ENCODE peak calls at places on chromosomes 11 and 22, in eight cellular contexts. A is lower leg skin, C is stomach, R is AG10803, I is brain microvascular endothelial cell, E is fibroblast of lung, W is tibial nerve, U is kidney epithelial cell. P is an unnamed sample.

GRCh38 chr22:25399649-25400151 is 164.8 kb upstream of the GRK3 start:
- DNase-seq in E (no peak), R (no peak), A (no peak), I (no peak), W (no peak), C (no peak), U (no peak), P (no peak)

GRCh38 chr11:114285599-114285998 is 10.6 kb upstream of the NNMT start:
- DNase-seq in A (no peak), U (no peak), W (no peak), R (peak; percentile 79), I (no peak), C (no peak), E (peak; percentile 77), P (no peak)

GRCh38 chr11:47152126-47152952 is 24.3 kb downstream of the ARFGAP2 start:
- DNase-seq in A (no peak), E (no peak), U (no peak), C (no peak), R (no peak), I (no peak), W (no peak), P (no peak)

GRCh38 chr22:42369250-42370041 is 62.8 kb downstream of the NFAM1 start:
- DNase-seq in E (peak; percentile 88), R (peak; percentile 83), I (peak; percentile 85), A (peak; percentile 92), W (peak; percentile 75), U (peak; percentile 58), C (peak; percentile 93), P (peak; percentile 89)

GRCh38 chr22:36913431-36914382 is at the start of gene CSF2RB:
- DNase-seq in I (no peak), U (no peak), E (no peak), C (peak; percentile 45), W (no peak), A (peak; percentile 52), R (no peak), P (no peak)

GRCh38 chr11:134987223-134987768 is 575.3 kb upstream of the B3GAT1 start:
- DNase-seq in R (no peak), U (no peak), A (no peak), E (no peak), C (no peak), I (no peak), W (no peak), P (no peak)

GRCh38 chr22:43381693-43382092 is 30.1 kb upstream of the MPPED1 start:
- DNase-seq in R (no peak), I (no peak), A (no peak), E (no peak), C (no peak), U (no peak), W (no peak), P (no peak)

GRCh38 chr11:9708544-9708943 is 44.7 kb downstream of the SWAP70 start:
- DNase-seq in R (no peak), C (no peak), W (no peak), I (no peak), E (peak; percentile 29), A (no peak), U (no peak), P (no peak)

GRCh38 chr11:3165916-3166267 is 782 bp upstream of the OSBPL5 start:
- DNase-seq in C (no peak), R (no peak), A (no peak), U (no peak), W (no peak), I (no peak), E (no peak), P (peak; percentile 68)

DNA sequence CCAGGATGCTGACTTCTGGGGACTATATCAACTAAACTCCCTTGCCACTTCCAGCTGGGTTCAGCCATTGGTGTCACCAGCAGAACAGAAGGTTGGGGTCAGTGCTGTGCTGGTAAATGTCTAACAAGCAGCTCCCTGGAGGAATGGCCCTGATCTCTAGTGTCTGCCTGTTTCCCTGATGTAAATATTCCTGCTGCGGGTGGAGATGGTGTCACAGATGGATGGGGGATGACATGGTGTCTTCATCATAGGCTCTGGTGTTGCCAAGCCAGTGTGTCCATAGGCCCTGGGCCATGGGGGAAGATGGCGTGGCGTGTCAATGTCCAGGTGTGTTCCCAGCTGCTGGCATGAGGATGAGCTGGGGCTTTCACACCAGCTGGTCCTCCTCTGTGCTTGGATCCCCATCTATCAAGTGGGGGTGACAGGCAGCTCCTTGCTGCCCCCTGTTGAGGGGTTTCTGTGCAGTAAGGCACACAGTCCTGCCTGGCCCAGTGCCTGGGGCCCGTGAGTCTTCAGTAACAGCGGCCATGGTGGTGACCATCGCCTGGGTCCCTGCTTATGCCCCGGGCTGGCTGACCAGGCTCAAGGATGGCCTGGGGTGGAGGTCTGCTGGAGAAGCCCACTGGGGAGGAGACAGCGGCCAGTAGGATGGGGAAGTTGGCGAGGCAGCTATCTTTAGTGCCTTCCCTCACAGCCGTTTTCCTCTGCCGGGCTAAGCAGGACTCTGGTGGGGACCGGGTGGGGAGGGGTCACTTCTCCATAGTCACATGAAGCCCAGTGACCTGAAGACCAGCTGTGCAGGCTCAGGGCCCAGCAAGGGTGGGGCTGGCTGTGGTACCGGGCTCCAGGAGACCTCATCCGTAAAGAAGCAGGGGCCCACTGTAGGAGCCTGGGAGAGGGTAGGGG is 12.7 kb downstream of the RPL3 start:
- DNase-seq in I (no peak), W (no peak), C (peak; percentile 51), E (no peak), U (no peak), A (peak; percentile 43), R (no peak), P (no peak)
- TF ChIP-seq CTCF in I (peak; percentile 65), W (no peak), C (no peak), E (peak; percentile 33), U (peak; percentile 47), A (no peak), R (peak; percentile 19), P (no peak)

GRCh38 chr11:73028621-73029020 is 113.5 kb downstream of the FCHSD2 start:
- DNase-seq in E (no peak), W (no peak), A (peak; percentile 21), I (no peak), U (no peak), R (no peak), C (no peak), P (no peak)
- H3K4me3 ChIP-seq in E (no peak overlapping the region), W (no peak overlapping the region), A (no peak overlapping the region), I (no peak overlapping the region), U (no peak overlapping the region), R (no peak overlapping the region), C (no peak overlapping the region), P (no peak overlapping the region)

DNA sequence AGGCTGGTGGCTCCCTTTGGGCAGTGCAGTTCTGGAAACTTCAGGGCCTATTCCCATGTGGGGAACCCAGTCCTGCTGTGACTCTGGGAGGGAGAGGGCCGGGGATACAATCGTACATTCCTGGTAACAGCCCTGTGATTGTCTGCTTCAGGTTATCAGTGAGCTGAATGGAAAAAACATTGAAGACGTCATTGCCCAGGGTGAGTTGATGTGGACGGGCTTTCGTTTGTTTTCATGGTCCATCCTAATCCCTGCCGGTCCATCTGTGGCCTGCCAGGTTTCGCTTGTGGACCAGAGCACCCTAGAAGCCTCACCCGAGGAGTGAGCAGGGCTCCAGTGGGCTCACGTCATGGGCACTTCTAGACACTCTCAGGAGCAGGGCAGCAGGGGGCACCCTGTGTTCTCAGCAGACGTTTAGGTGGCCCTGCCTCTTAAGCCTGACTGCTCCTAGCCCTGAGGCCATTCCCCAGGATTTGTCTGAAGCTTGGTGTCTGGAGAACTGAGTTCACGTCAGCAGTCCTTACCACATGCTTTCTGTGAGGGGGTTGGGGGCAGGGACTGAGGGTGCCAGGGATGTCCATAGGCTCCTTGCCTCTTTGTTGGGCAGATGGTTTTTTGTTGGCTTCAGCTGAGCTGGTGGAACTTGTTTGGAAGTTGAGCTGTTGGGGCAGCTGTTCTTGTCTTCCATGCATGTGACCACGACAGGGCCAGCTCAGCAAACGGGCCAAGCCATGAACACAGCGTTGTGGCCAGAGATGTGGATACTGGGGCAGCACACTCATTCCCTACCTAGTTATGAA is 1.9 kb downstream of the RPLP2 start:
- DNase-seq in W (no peak), A (no peak), C (no peak), I (no peak), E (no peak), R (no peak), U (no peak), P (no peak)
- TF ChIP-seq CTCF in W (no peak), A (no peak), C (no peak), I (peak; percentile 43), E (no peak), R (peak; percentile 7), U (peak; percentile 15), P (no peak)

DNA sequence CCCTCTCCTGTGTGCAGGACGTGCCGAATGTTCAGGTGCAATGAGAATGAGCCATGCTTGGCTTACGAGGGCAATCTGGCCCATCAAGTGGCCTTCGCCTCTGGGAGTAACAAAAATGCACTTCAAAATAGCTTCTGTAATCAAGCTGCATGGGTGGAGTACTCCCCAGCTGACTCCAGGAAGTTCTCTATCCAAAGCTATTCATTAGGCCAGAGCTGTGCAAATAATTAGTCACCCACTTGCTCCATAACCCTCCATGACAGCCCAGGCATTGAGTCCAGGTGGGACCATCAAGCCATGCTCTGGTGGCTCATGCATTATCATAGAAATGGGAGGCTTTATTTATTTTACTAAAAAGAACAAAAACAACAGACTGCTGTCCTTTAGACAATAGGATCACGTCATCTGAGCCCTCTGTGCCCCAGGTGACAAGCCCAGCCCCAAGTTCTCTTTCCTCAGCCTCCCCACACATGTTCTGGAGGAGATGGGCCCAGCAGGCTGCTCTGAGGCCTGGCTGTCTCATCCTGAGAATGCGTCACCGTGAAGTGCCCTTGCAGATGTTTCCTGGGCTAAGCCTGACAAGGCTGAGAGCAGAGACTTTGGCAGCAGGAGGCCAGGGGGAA is 244.7 kb downstream of the ETS1 start:
- DNase-seq in C (no peak), A (no peak), U (peak; percentile 57), E (peak; percentile 81), R (peak; percentile 79), I (peak; percentile 79), W (no peak), P (no peak)
- H3K4me3 ChIP-seq in C (no peak overlapping the region), A (no peak overlapping the region), U (no peak overlapping the region), E (no peak overlapping the region), R (no peak overlapping the region), I (no peak overlapping the region), W (no peak overlapping the region), P (no peak overlapping the region)

DNA sequence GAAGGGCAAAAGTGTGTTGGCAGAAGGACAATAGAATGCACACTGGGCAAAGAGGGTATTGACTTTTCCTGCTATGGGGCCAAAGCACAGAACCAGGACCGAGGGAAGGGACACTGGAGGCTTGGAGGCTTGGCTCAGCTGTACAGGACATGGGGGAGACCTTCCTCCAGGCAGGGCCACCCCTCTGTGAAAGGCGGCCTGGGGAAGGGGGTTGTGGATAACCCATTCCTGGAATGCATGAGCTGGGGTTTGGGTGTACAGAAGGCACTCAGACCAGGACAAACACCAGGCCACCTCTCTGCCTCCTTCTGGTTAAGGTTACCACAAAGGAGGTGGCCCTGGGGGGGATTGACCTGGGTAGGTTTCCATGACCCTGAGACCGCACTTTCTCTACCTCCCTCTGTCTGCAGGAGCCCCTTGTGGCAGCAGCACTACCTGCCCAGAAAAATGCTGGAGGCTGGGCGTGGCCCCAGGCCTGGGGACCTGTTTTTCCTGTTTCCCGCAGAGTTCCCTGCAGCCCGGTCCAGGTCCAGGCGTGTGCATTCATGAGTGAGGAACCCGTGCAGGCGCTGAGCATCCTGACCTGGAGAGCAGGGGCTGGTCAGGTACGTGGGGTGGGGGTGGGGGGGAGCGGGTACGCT is 9.6 kb downstream of the P2RY2 start:
- DNase-seq in R (no peak), I (no peak), C (peak; percentile 87), A (peak; percentile 49), U (no peak), W (no peak), E (no peak), P (peak; percentile 53)
- TF ChIP-seq CTCF in R (no peak), I (no peak), C (no peak), A (no peak), U (peak; percentile 1), W (no peak), E (no peak), P (no peak)

P was measured in coronary artery.